ENCODE peak calls at places on chromosomes 11 and 22, in six cellular contexts. One of them, this sample, is unnamed.

GRCh38 chr11:69865707-69866106 is 46.5 kb upstream of the FGF3 start:
- DNase-seq in stromal cell of bone marrow: no peak
- DNase-seq in effector CD4-positive, alpha-beta T cell: no peak
- DNase-seq in H7: no peak
- DNase-seq in heart left ventricle: no peak
- DNase-seq in brain microvascular endothelial cell: no peak
- DNase-seq in this sample: no peak

GRCh38 chr11:831951-832528 is 712 bp upstream of the CD151 start:
- DNase-seq in stromal cell of bone marrow: no peak
- DNase-seq in effector CD4-positive, alpha-beta T cell: no peak
- DNase-seq in H7: no peak
- DNase-seq in heart left ventricle: no peak
- DNase-seq in brain microvascular endothelial cell: no peak
- DNase-seq in this sample: peak

GRCh38 chr11:20754957-20755356 is 85.6 kb downstream of the NELL1 start:
- DNase-seq in stromal cell of bone marrow: no peak
- DNase-seq in effector CD4-positive, alpha-beta T cell: no peak
- DNase-seq in H7: peak
- DNase-seq in heart left ventricle: no peak
- DNase-seq in brain microvascular endothelial cell: no peak
- DNase-seq in this sample: no peak

GRCh38 chr11:87281496-87281895 is 243.8 kb downstream of the TMEM135 start:
- DNase-seq in stromal cell of bone marrow: peak
- DNase-seq in effector CD4-positive, alpha-beta T cell: no peak
- DNase-seq in H7: no peak
- DNase-seq in heart left ventricle: no peak
- DNase-seq in brain microvascular endothelial cell: peak
- DNase-seq in this sample: no peak

GRCh38 chr11:69352181-69352580 is 58.2 kb downstream of the MYEOV start:
- DNase-seq in stromal cell of bone marrow: no peak
- DNase-seq in effector CD4-positive, alpha-beta T cell: no peak
- DNase-seq in H7: no peak
- DNase-seq in heart left ventricle: no peak
- DNase-seq in brain microvascular endothelial cell: peak
- DNase-seq in this sample: no peak

GRCh38 chr11:130774703-130775102 is 141.6 kb downstream of the SNX19 start:
- DNase-seq in stromal cell of bone marrow: no peak
- DNase-seq in effector CD4-positive, alpha-beta T cell: no peak
- DNase-seq in H7: no peak
- DNase-seq in heart left ventricle: peak
- DNase-seq in brain microvascular endothelial cell: no peak
- DNase-seq in this sample: no peak

GRCh38 chr11:119284344-119285157 is 32.4 kb downstream of the MCAM start:
- DNase-seq in stromal cell of bone marrow: no peak
- DNase-seq in effector CD4-positive, alpha-beta T cell: no peak
- DNase-seq in H7: peak
- DNase-seq in heart left ventricle: no peak
- DNase-seq in brain microvascular endothelial cell: no peak
- DNase-seq in this sample: no peak

GRCh38 chr11:119205574-119206511 is at the start of gene CBL:
- DNase-seq in stromal cell of bone marrow: peak
- DNase-seq in effector CD4-positive, alpha-beta T cell: peak
- DNase-seq in H7: peak
- DNase-seq in heart left ventricle: peak
- DNase-seq in brain microvascular endothelial cell: peak
- DNase-seq in this sample: peak

GRCh38 chr11:36454991-36455611 is 55.0 kb downstream of the TRAF6 start:
- DNase-seq in stromal cell of bone marrow: no peak
- DNase-seq in effector CD4-positive, alpha-beta T cell: no peak
- DNase-seq in H7: peak
- DNase-seq in heart left ventricle: no peak
- DNase-seq in brain microvascular endothelial cell: peak
- DNase-seq in this sample: no peak

GRCh38 chr11:112302226-112302868 is 41.7 kb upstream of the PLET1 start:
- DNase-seq in stromal cell of bone marrow: no peak
- DNase-seq in effector CD4-positive, alpha-beta T cell: no peak
- DNase-seq in H7: no peak
- DNase-seq in heart left ventricle: no peak
- DNase-seq in brain microvascular endothelial cell: peak
- DNase-seq in this sample: no peak

GRCh38 chr22:45112136-45112879 is 51.4 kb upstream of the NUP50 start:
- DNase-seq in stromal cell of bone marrow: peak
- DNase-seq in effector CD4-positive, alpha-beta T cell: no peak
- DNase-seq in H7: no peak
- DNase-seq in heart left ventricle: no peak
- DNase-seq in brain microvascular endothelial cell: peak
- DNase-seq in this sample: no peak

GRCh38 chr11:843818-844692 is 1.4 kb downstream of the TSPAN4 start:
- DNase-seq in stromal cell of bone marrow: peak
- DNase-seq in effector CD4-positive, alpha-beta T cell: no peak
- DNase-seq in H7: peak
- DNase-seq in heart left ventricle: peak
- DNase-seq in brain microvascular endothelial cell: peak
- DNase-seq in this sample: peak

GRCh38 chr11:47391711-47392432 is 13.5 kb upstream of the SPI1 start:
- DNase-seq in stromal cell of bone marrow: no peak
- DNase-seq in effector CD4-positive, alpha-beta T cell: no peak
- DNase-seq in H7: peak
- DNase-seq in heart left ventricle: no peak
- DNase-seq in brain microvascular endothelial cell: no peak
- DNase-seq in this sample: no peak

GRCh38 chr11:61378713-61379313 is 13.6 kb upstream of the TMEM216 start:
- DNase-seq in stromal cell of bone marrow: peak
- DNase-seq in effector CD4-positive, alpha-beta T cell: no peak
- DNase-seq in H7: no peak
- DNase-seq in heart left ventricle: no peak
- DNase-seq in brain microvascular endothelial cell: peak
- DNase-seq in this sample: no peak

GRCh38 chr11:4093519-4094347 is 866 bp upstream of the RRM1 start:
- DNase-seq in stromal cell of bone marrow: no peak
- DNase-seq in effector CD4-positive, alpha-beta T cell: no peak
- DNase-seq in H7: no peak
- DNase-seq in heart left ventricle: no peak
- DNase-seq in brain microvascular endothelial cell: no peak
- DNase-seq in this sample: no peak

GRCh38 chr22:45999379-45999971 is 22.5 kb upstream of the WNT7B start:
- DNase-seq in stromal cell of bone marrow: no peak
- DNase-seq in effector CD4-positive, alpha-beta T cell: no peak
- DNase-seq in H7: peak
- DNase-seq in heart left ventricle: no peak
- DNase-seq in brain microvascular endothelial cell: no peak
- DNase-seq in this sample: peak

GRCh38 chr22:27867958-27868737 is 50.9 kb downstream of the PITPNB start:
- DNase-seq in stromal cell of bone marrow: no peak
- DNase-seq in effector CD4-positive, alpha-beta T cell: no peak
- DNase-seq in H7: no peak
- DNase-seq in heart left ventricle: no peak
- DNase-seq in brain microvascular endothelial cell: no peak
- DNase-seq in this sample: no peak

GRCh38 chr22:44620129-44620840 is 81.7 kb upstream of the PRR5 start:
- DNase-seq in stromal cell of bone marrow: peak
- DNase-seq in effector CD4-positive, alpha-beta T cell: peak
- DNase-seq in H7: peak
- DNase-seq in heart left ventricle: peak
- DNase-seq in brain microvascular endothelial cell: peak
- DNase-seq in this sample: peak

GRCh38 chr11:36044636-36045035 is 100.8 kb downstream of the LDLRAD3 start:
- DNase-seq in stromal cell of bone marrow: no peak
- DNase-seq in effector CD4-positive, alpha-beta T cell: no peak
- DNase-seq in H7: no peak
- DNase-seq in heart left ventricle: no peak
- DNase-seq in brain microvascular endothelial cell: no peak
- DNase-seq in this sample: no peak

GRCh38 chr11:69587454-69588081 is 53.4 kb upstream of the CCND1 start:
- DNase-seq in stromal cell of bone marrow: peak
- DNase-seq in effector CD4-positive, alpha-beta T cell: no peak
- DNase-seq in H7: no peak
- DNase-seq in heart left ventricle: no peak
- DNase-seq in brain microvascular endothelial cell: peak
- DNase-seq in this sample: no peak

GRCh38 chr11:94023856-94024255 is 2.7 kb downstream of the HEPHL1 start:
- DNase-seq in stromal cell of bone marrow: no peak
- DNase-seq in effector CD4-positive, alpha-beta T cell: no peak
- DNase-seq in H7: no peak
- DNase-seq in heart left ventricle: no peak
- DNase-seq in brain microvascular endothelial cell: no peak
- DNase-seq in this sample: no peak

GRCh38 chr22:36110306-36110791 is 50.2 kb downstream of the APOL3 start:
- DNase-seq in stromal cell of bone marrow: no peak
- DNase-seq in effector CD4-positive, alpha-beta T cell: no peak
- DNase-seq in H7: peak
- DNase-seq in heart left ventricle: no peak
- DNase-seq in brain microvascular endothelial cell: no peak
- DNase-seq in this sample: no peak

GRCh38 chr22:41799486-41800347 is 762 bp upstream of the CCDC134 start:
- DNase-seq in stromal cell of bone marrow: no peak
- DNase-seq in effector CD4-positive, alpha-beta T cell: no peak
- DNase-seq in H7: peak
- DNase-seq in heart left ventricle: peak
- DNase-seq in brain microvascular endothelial cell: peak
- DNase-seq in this sample: peak

GRCh38 chr11:35112056-35112845 is 26.7 kb upstream of the CD44 start:
- DNase-seq in stromal cell of bone marrow: no peak
- DNase-seq in effector CD4-positive, alpha-beta T cell: no peak
- DNase-seq in H7: no peak
- DNase-seq in heart left ventricle: no peak
- DNase-seq in brain microvascular endothelial cell: peak
- DNase-seq in this sample: no peak

GRCh38 chr11:113159967-113160621 is 154.3 kb upstream of the TTC12 start:
- DNase-seq in stromal cell of bone marrow: no peak
- DNase-seq in effector CD4-positive, alpha-beta T cell: no peak
- DNase-seq in H7: no peak
- DNase-seq in heart left ventricle: no peak
- DNase-seq in brain microvascular endothelial cell: no peak
- DNase-seq in this sample: no peak

GRCh38 chr11:15707971-15708370 is 593.2 kb downstream of the INSC start:
- DNase-seq in stromal cell of bone marrow: no peak
- DNase-seq in effector CD4-positive, alpha-beta T cell: no peak
- DNase-seq in H7: no peak
- DNase-seq in heart left ventricle: peak
- DNase-seq in brain microvascular endothelial cell: no peak
- DNase-seq in this sample: peak

GRCh38 chr11:93116641-93117577 is 80.9 kb downstream of the SLC36A4 start:
- DNase-seq in stromal cell of bone marrow: no peak
- DNase-seq in effector CD4-positive, alpha-beta T cell: no peak
- DNase-seq in H7: peak
- DNase-seq in heart left ventricle: no peak
- DNase-seq in brain microvascular endothelial cell: no peak
- DNase-seq in this sample: no peak

GRCh38 chr11:62193954-62194353 is 3.9 kb downstream of the SCGB1D1 start:
- DNase-seq in stromal cell of bone marrow: no peak
- DNase-seq in effector CD4-positive, alpha-beta T cell: no peak
- DNase-seq in H7: peak
- DNase-seq in heart left ventricle: no peak
- DNase-seq in brain microvascular endothelial cell: no peak
- DNase-seq in this sample: no peak

GRCh38 chr22:38069372-38070249 is 12.4 kb downstream of the PICK1 start:
- DNase-seq in stromal cell of bone marrow: peak
- DNase-seq in effector CD4-positive, alpha-beta T cell: no peak
- DNase-seq in H7: peak
- DNase-seq in heart left ventricle: peak
- DNase-seq in brain microvascular endothelial cell: peak
- DNase-seq in this sample: peak

GRCh38 chr11:87028688-87029087 is 9.0 kb upstream of the TMEM135 start:
- DNase-seq in stromal cell of bone marrow: no peak
- DNase-seq in effector CD4-positive, alpha-beta T cell: no peak
- DNase-seq in H7: no peak
- DNase-seq in heart left ventricle: no peak
- DNase-seq in brain microvascular endothelial cell: no peak
- DNase-seq in this sample: no peak

GRCh38 chr22:42895087-42895486 is 38.0 kb upstream of the ARFGAP3 start:
- DNase-seq in stromal cell of bone marrow: no peak
- DNase-seq in effector CD4-positive, alpha-beta T cell: no peak
- DNase-seq in H7: no peak
- DNase-seq in heart left ventricle: no peak
- DNase-seq in brain microvascular endothelial cell: no peak
- DNase-seq in this sample: no peak